ENCODE peak calls at places on chromosomes 12 and 14, in six cellular contexts. G is progenitor cell of endocrine pancreas, V is T1000, E is hippocampal formation, K is amniotic stem cell, X is WTC11. F is an unnamed sample.
A peak's percentile ranks its signal among the peaks of the same experiment; 100 is the strongest.

GRCh38 chr14:64194404-64194803 is 99.8 kb downstream of the ESR2 start:
- DNase-seq in E (no peak), V (no peak), X (no peak), K (no peak), G (no peak), F (no peak)

GRCh38 chr14:61177279-61178225 is 103.6 kb downstream of the TMEM30B start:
- DNase-seq in E (no peak), G (no peak), X (peak; percentile 20), V (no peak), K (no peak), F (peak; percentile 26)

GRCh38 chr12:78229491-78230209 is 399.0 kb downstream of the NAV3 start:
- DNase-seq in G (no peak), X (peak; percentile 69), E (no peak), V (no peak), K (no peak), F (peak; percentile 5)

GRCh38 chr14:59069455-59069854 is 119.0 kb upstream of the DAAM1 start:
- DNase-seq in G (no peak), V (no peak), K (no peak), X (no peak), E (no peak), F (no peak)

GRCh38 chr12:6959376-6960290 is 8.5 kb downstream of the PTPN6 start:
- DNase-seq in X (no peak), K (no peak), V (no peak), G (no peak), E (no peak), F (no peak)

GRCh38 chr12:1688086-1688710 is 2.7 kb upstream of the ADIPOR2 start:
- DNase-seq in G (no peak), V (no peak), X (no peak), E (no peak), K (no peak), F (no peak)

GRCh38 chr12:101829639-101830390 is 944 bp downstream of the GNPTAB start:
- DNase-seq in V (no peak), E (no peak), K (no peak), X (no peak), G (no peak), F (no peak)

GRCh38 chr12:52155048-52155868 is 36.6 kb downstream of the KRT80 start:
- DNase-seq in V (no peak), G (no peak), K (no peak), X (no peak), E (no peak), F (no peak)

GRCh38 chr12:78118036-78118435 is 287.3 kb downstream of the NAV3 start:
- DNase-seq in E (no peak), K (no peak), X (peak; percentile 45), G (no peak), V (no peak), F (no peak)

GRCh38 chr14:34461334-34462131 is 507 bp downstream of the SPTSSA start:
- DNase-seq in E (peak; percentile 17), K (no peak), G (peak; percentile 29), V (peak; percentile 36), X (peak; percentile 59), F (peak; percentile 48)

GRCh38 chr14:72614891-72615410 is 278.9 kb downstream of the DPF3 start:
- DNase-seq in V (no peak), E (no peak), X (no peak), G (peak; percentile 2), K (no peak), F (no peak)

GRCh38 chr12:72030272-72030671 is 91.6 kb downstream of the TPH2 start:
- DNase-seq in V (no peak), K (no peak), X (no peak), G (no peak), E (no peak), F (no peak)

GRCh38 chr14:50380455-50380854 is 16.2 kb downstream of the CDKL1 start:
- DNase-seq in G (no peak), X (no peak), E (no peak), K (no peak), V (no peak), F (no peak)

GRCh38 chr12:31589896-31590729 is 823 bp downstream of the DENND5B start:
- DNase-seq in E (peak; percentile 73), V (peak; percentile 59), X (peak; percentile 60), G (peak; percentile 75), K (peak; percentile 40), F (peak; percentile 48)

GRCh38 chr12:57845478-57846284 is 848 bp downstream of the CTDSP2 start:
- DNase-seq in G (peak; percentile 71), X (peak; percentile 74), V (no peak), E (peak; percentile 83), K (no peak), F (peak; percentile 48)

GRCh38 chr12:99200711-99201384 is 446.7 kb upstream of the GARIN6 start:
- DNase-seq in E (no peak), K (no peak), G (no peak), V (no peak), X (no peak), F (no peak)

GRCh38 chr14:69980457-69981414 is 101.5 kb downstream of the SMOC1 start:
- DNase-seq in E (peak; percentile 67), G (no peak), K (no peak), X (no peak), V (no peak), F (no peak)

GRCh38 chr14:80395031-80395430 is 183.7 kb upstream of the DIO2 start:
- DNase-seq in X (no peak), V (no peak), G (no peak), K (no peak), E (no peak), F (no peak)

GRCh38 chr12:68667286-68667685 is 19.5 kb upstream of the NUP107 start:
- DNase-seq in K (no peak), V (no peak), E (no peak), X (no peak), G (no peak), F (no peak)

GRCh38 chr14:32109676-32110075 is 32.6 kb downstream of the ARHGAP5 start:
- DNase-seq in V (no peak), G (no peak), E (no peak), K (peak; percentile 41), X (no peak), F (no peak)

GRCh38 chr14:24311837-24312615 is 724 bp downstream of the LTB4R start:
- DNase-seq in K (no peak), X (no peak), G (no peak), V (no peak), E (no peak), F (no peak)

GRCh38 chr14:81435578-81436295 is 35.6 kb upstream of the STON2 start:
- DNase-seq in E (peak; percentile 30), G (peak; percentile 57), K (no peak), X (peak; percentile 66), V (peak; percentile 15), F (no peak)

GRCh38 chr12:8914716-8915526 is 612 bp downstream of the PHC1 start:
- DNase-seq in E (peak; percentile 52), G (peak; percentile 69), X (peak; percentile 73), V (peak; percentile 46), K (no peak), F (peak; percentile 74)

GRCh38 chr12:95683418-95683817 is 107.1 kb downstream of the NTN4 start:
- DNase-seq in V (no peak), K (no peak), G (no peak), E (no peak), X (no peak), F (no peak)

F was measured in H54.